ENCODE peak calls at places on chromosomes 5 and 9, in nine cellular contexts. M is tibial artery, W is cardiac fibroblast, R is A549, N is cardiac muscle cell, Q is fibroblast of the aortic adventitia, S is lower leg skin, L is MM.1S, T is OCI-LY7. Z is an unnamed sample.

GRCh38 chr9:116471943-116472506 is 215.1 kb upstream of the TRIM32 start:
- DNase-seq in M (no peak), W (no peak), R (no peak), N (no peak), Q (no peak), S (no peak), L (no peak), T (no peak), Z (no peak)

GRCh38 chr9:114450833-114451706 is 54.2 kb downstream of the WHRN start:
- DNase-seq in M (no peak), W (no peak), R (no peak), N (no peak), Q (no peak), S (no peak), L (peak), T (peak), Z (no peak)

GRCh38 chr5:149730620-149731331 is 666 bp downstream of the PPARGC1B start:
- DNase-seq in M (peak), W (peak), R (peak), N (peak), Q (no peak), S (peak), L (peak), T (peak), Z (no peak)

GRCh38 chr9:2216591-2216990 is 201.4 kb downstream of the SMARCA2 start:
- DNase-seq in M (no peak), W (peak), R (no peak), N (no peak), Q (no peak), S (no peak), L (peak), T (no peak), Z (peak)

GRCh38 chr9:88809371-88809770 is 181.9 kb upstream of the S1PR3 start:
- DNase-seq in M (no peak), W (peak), R (no peak), N (no peak), Q (no peak), S (no peak), L (no peak), T (no peak), Z (peak)

GRCh38 chr5:45772402-45772801 is 76.2 kb upstream of the HCN1 start:
- DNase-seq in M (no peak), W (no peak), R (no peak), N (no peak), Q (no peak), S (no peak), L (no peak), T (no peak), Z (no peak)

GRCh38 chr9:21434202-21435014 is 5.8 kb upstream of the IFNA1 start:
- DNase-seq in M (no peak), W (peak), R (peak), N (peak), Q (peak), S (no peak), L (peak), T (peak), Z (peak)

GRCh38 chr5:152269533-152269932 is 135.5 kb downstream of the NMUR2 start:
- DNase-seq in M (no peak), W (no peak), R (no peak), N (no peak), Q (no peak), S (no peak), L (peak), T (no peak), Z (no peak)

GRCh38 chr9:113355197-113355596 is 5.9 kb downstream of the BSPRY start:
- DNase-seq in M (no peak), W (peak), R (no peak), N (peak), Q (peak), S (no peak), L (no peak), T (peak), Z (no peak)

GRCh38 chr5:79111387-79111959 is at the start of gene BHMT:
- DNase-seq in M (no peak), W (no peak), R (no peak), N (no peak), Q (no peak), S (no peak), L (no peak), T (no peak), Z (no peak)

GRCh38 chr9:79877943-79878612 is 306.3 kb downstream of the TLE4 start:
- DNase-seq in M (no peak), W (no peak), R (no peak), N (no peak), Q (no peak), S (no peak), L (no peak), T (peak), Z (no peak)

GRCh38 chr9:91276513-91276912 is 85.2 kb downstream of the AUH start:
- DNase-seq in M (no peak), W (peak), R (no peak), N (no peak), Q (no peak), S (no peak), L (no peak), T (no peak), Z (no peak)

GRCh38 chr9:125548141-125548540 is 158.9 kb downstream of the MAPKAP1 start:
- DNase-seq in M (no peak), W (no peak), R (no peak), N (no peak), Q (no peak), S (no peak), L (no peak), T (no peak), Z (no peak)

GRCh38 chr9:98538626-98539031 is 170.1 kb downstream of the GABBR2 start:
- DNase-seq in M (no peak), W (no peak), R (no peak), N (no peak), Q (peak), S (no peak), L (no peak), T (no peak), Z (peak)

GRCh38 chr5:179183481-179183880 is 123.3 kb downstream of the ZNF354C start:
- DNase-seq in M (no peak), W (no peak), R (no peak), N (no peak), Q (no peak), S (no peak), L (no peak), T (no peak), Z (no peak)

GRCh38 chr5:112289465-112289864 is 129.6 kb downstream of the EPB41L4A start:
- DNase-seq in M (no peak), W (no peak), R (no peak), N (no peak), Q (no peak), S (no peak), L (no peak), T (no peak), Z (no peak)

GRCh38 chr5:112290667-112291066 is 128.4 kb downstream of the EPB41L4A start:
- DNase-seq in M (no peak), W (no peak), R (no peak), N (no peak), Q (no peak), S (no peak), L (no peak), T (no peak), Z (no peak)

GRCh38 chr5:112294126-112294525 is 125.0 kb downstream of the EPB41L4A start:
- DNase-seq in M (no peak), W (no peak), R (no peak), N (no peak), Q (no peak), S (no peak), L (no peak), T (no peak), Z (no peak)

DNA sequence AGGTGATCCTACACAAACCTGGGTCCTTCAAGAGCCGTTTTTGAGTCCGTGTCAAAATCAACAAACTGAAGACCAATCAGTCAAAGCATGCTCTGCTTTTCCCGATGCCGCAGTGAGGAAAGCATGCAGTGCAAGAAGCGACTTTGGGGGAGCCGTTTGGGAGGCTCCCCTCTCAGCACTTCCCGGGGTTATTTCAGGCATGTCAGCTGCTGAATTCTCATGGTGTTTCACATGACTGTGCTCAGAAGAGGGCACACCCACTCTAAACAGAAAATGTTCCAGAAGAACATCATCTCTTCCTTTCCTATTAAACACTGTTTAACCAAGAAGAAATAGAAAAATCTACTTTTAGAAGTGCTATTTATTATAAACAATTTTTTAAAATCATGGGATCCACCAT is 125.5 kb downstream of the EPB41L4A start:
- DNase-seq in M (no peak), W (no peak), R (no peak), N (no peak), Q (no peak), S (no peak), L (no peak), T (no peak), Z (no peak)
- TF ChIP-seq CTCF in M (no peak), W (no peak), R (no peak), N (no peak), Q (no peak), S (no peak), L (no peak), T (no peak), Z (no peak)

DNA sequence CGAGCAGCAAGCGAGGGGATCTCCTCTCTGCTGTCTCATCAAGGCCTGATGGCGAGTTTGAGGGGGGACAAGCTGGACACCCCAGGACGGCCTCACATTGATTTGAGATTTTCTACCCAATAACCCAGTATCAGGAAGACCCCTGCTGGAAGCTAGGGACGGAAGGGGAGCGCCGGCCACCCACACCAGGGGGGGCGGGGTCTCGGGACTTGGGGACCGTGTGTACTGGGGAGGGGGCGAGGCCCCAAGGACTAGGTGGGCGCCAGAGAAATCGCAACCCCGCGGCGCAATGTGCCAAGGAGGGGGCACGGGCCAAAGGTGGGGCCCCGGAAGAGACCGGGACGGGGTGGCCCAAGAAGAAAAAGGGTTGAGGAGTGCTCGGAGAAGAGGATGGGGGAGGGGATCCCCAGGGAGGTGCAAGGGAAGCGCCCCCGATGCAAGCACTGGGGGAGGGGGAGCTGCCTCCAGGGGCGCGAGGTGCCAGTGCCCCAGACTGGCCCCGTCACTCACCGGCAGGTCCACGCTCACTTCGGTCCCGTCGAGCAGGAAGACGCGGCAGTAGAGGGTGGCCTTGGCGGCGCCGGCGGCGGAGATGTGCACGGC is 1.1 kb downstream of the EPB41L4B start:
- DNase-seq in M (no peak), W (no peak), R (no peak), N (no peak), Q (no peak), S (no peak), L (peak), T (no peak), Z (no peak)
- H3K4me3 ChIP-seq in M (peak), W (peak), R (peak), N (peak), Q (peak), S (no peak), L (peak), T (no peak), Z (peak)

GRCh38 chr5:138752341-138752950 is 779 bp upstream of the CTNNA1 start:
- DNase-seq in M (peak), W (no peak), R (peak), N (peak), Q (peak), S (peak), L (peak), T (peak), Z (peak)
- TF ChIP-seq CTCF in M (no peak), W (no peak), R (peak), N (no peak), Q (peak), S (no peak), L (peak), T (peak), Z (peak)

GRCh38 chr5:141182248-141182647 is at the start of gene PCDHB16:
- DNase-seq in M (no peak), W (peak), R (no peak), N (peak), Q (peak), S (no peak), L (no peak), T (no peak), Z (peak)
- H3K4me3 ChIP-seq in M (peak), W (peak), R (no peak), N (no peak), Q (peak), S (peak), L (no peak), T (no peak), Z (peak)

DNA sequence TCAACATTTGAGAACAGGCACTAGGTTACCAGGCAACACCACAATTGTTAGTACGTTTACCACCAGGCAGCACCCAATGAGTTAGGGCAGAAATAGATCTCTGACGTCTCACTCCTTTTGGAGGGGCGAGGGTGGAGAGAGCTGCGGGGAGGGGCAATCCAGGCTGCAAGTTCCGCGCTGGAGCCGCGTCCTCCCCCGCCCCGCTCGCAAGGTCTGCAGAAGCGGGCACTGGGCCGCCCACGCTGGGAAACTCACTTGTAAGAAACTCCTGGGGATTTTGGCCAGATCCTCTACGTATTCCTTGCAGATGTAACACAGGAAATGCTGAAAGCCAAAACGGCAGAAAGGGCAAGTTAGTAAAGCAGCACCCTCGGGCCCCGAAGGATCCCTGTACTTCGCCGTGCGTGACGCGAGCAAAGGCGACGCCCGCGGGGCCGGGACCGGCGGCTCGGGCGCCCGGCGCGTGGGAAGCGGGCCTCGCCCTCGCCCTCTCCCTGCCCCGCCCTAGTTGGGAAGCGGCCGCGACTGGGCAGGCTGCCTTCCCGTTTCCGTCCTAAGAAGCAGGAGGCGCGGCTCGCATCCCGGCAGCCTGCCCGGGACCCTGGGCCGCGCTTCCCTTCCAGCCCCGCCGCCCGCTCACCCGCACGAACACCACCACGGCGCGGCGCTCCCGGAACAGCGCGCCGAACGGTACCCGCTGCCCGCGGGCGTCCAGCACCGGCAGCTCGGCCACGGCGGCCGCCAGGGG is 493 bp downstream of the PRXL2C start:
- DNase-seq in M (peak), W (peak), R (peak), N (peak), Q (peak), S (peak), L (peak), T (no peak), Z (peak)
- TF ChIP-seq CTCF in M (peak), W (no peak), R (peak), N (peak), Q (peak), S (no peak), L (no peak), T (no peak), Z (no peak)

GRCh38 chr9:131677051-131677444 is 62.8 kb downstream of the RAPGEF1 start:
- DNase-seq in M (no peak), W (peak), R (no peak), N (no peak), Q (no peak), S (no peak), L (no peak), T (no peak), Z (peak)

GRCh38 chr9:131679261-131680020 is 60.4 kb downstream of the RAPGEF1 start:
- DNase-seq in M (no peak), W (peak), R (no peak), N (no peak), Q (no peak), S (no peak), L (no peak), T (no peak), Z (no peak)

GRCh38 chr9:131676431-131676972 is 63.4 kb downstream of the RAPGEF1 start:
- DNase-seq in M (no peak), W (no peak), R (no peak), N (no peak), Q (no peak), S (no peak), L (peak), T (peak), Z (peak)

GRCh38 chr9:131677445-131678180 is 62.3 kb downstream of the RAPGEF1 start:
- DNase-seq in M (no peak), W (peak), R (no peak), N (peak), Q (peak), S (no peak), L (peak), T (peak), Z (peak)

DNA sequence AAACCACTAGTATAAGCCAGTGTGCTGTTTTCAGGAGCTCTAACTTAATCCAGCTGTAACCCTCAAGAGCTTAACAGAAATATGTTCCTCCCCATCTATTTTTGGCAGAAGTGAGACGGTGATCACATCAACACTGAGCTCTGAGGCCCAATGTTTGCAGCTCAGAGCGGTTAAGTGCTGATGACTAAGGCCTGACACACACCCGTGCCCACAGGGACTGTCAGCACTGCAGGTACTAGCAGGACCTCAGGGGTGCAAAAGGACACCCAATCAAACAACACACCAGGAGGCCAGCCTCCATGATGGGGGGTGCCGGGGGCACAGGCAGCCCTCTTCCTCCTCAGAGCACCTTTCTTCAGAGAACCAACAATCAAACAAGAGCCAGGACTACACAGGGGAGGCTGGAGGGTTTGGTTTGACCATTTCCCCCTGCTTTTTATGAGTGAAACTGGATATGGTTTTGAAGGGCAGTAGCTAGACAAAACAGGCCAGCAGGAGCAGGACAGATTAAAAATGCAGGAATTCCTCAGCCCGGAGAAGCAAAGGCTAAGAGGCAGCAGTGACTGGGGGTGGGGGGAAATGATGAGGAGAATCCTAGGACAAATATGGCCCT is 61.3 kb downstream of the RAPGEF1 start:
- DNase-seq in M (peak), W (peak), R (peak), N (peak), Q (peak), S (peak), L (peak), T (peak), Z (peak)
- H3K4me3 ChIP-seq in M (no peak), W (no peak), R (no peak), N (no peak), Q (no peak), S (no peak), L (peak), T (peak), Z (no peak)

GRCh38 chr5:8884029-8884428 is 661.8 kb downstream of the SEMA5A start:
- DNase-seq in M (no peak), W (peak), R (no peak), N (no peak), Q (peak), S (no peak), L (no peak), T (no peak), Z (no peak)
- TF ChIP-seq CTCF in M (no peak), W (no peak), R (no peak), N (no peak), Q (peak), S (no peak), L (no peak), T (peak), Z (peak)

GRCh38 chr5:116516021-116516420 is 58.6 kb downstream of the SEMA6A start:
- DNase-seq in M (no peak), W (no peak), R (no peak), N (no peak), Q (no peak), S (no peak), L (no peak), T (no peak), Z (no peak)

GRCh38 chr5:116518423-116518822 is 56.2 kb downstream of the SEMA6A start:
- DNase-seq in M (no peak), W (no peak), R (no peak), N (no peak), Q (no peak), S (no peak), L (no peak), T (no peak), Z (no peak)

GRCh38 chr5:116514521-116514920 is 60.1 kb downstream of the SEMA6A start:
- DNase-seq in M (no peak), W (no peak), R (no peak), N (no peak), Q (no peak), S (no peak), L (no peak), T (no peak), Z (no peak)

GRCh38 chr5:116520706-116521105 is 53.9 kb downstream of the SEMA6A start:
- DNase-seq in M (peak), W (peak), R (no peak), N (no peak), Q (no peak), S (no peak), L (no peak), T (no peak), Z (no peak)

DNA sequence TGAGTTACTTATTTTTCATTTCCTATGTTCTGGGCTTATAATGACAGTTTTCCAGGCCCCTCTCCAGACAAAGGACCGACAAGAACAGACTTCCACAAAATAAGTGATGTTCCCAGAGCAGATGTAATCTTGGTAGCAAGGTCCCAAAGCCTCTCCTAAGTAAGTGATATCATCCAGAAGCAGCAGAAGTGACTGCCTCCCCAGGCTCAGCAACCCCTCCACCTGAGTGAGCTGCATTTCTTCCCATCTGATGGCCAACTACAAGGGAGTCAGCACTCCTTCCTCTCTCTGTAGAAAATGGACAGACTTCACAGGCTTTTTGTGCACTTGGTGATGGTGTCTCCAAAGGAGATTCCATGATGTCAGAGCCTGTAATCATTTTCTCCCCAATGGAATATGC is 57.1 kb downstream of the SEMA6A start:
- DNase-seq in M (no peak), W (no peak), R (no peak), N (no peak), Q (no peak), S (no peak), L (no peak), T (no peak), Z (no peak)
- H3K4me3 ChIP-seq in M (no peak), W (no peak), R (no peak), N (no peak), Q (no peak), S (no peak), L (no peak), T (no peak), Z (no peak)

GRCh38 chr9:97462914-97463313 is 38.6 kb upstream of the TMOD1 start:
- DNase-seq in M (no peak), W (no peak), R (no peak), N (no peak), Q (no peak), S (no peak), L (no peak), T (no peak), Z (no peak)

GRCh38 chr9:97474373-97474925 is 27.0 kb upstream of the TMOD1 start:
- DNase-seq in M (no peak), W (peak), R (no peak), N (no peak), Q (no peak), S (no peak), L (no peak), T (no peak), Z (no peak)

GRCh38 chr9:97470076-97470475 is 31.4 kb upstream of the TMOD1 start:
- DNase-seq in M (no peak), W (no peak), R (no peak), N (peak), Q (no peak), S (no peak), L (peak), T (peak), Z (no peak)

GRCh38 chr9:97473717-97474116 is 27.7 kb upstream of the TMOD1 start:
- DNase-seq in M (no peak), W (no peak), R (no peak), N (no peak), Q (no peak), S (no peak), L (no peak), T (no peak), Z (no peak)

GRCh38 chr9:97468658-97469448 is 32.6 kb upstream of the TMOD1 start:
- DNase-seq in M (peak), W (peak), R (peak), N (peak), Q (peak), S (peak), L (peak), T (peak), Z (peak)
- TF ChIP-seq CTCF in M (peak), W (peak), R (peak), N (peak), Q (peak), S (no peak), L (peak), T (peak), Z (peak)

Z was measured in AG10803.